ENCODE peak calls at places on chromosomes 5 and 9, in seven cellular contexts. U, R, A, W, K, H and J are unnamed samples.

GRCh38 chr5:103847060-103847459 is 284.5 kb upstream of the NUDT12 start:
- DNase-seq in U (no peak), R (no peak), A (no peak), W (peak; percentile 80), K (peak; percentile 46), H (no peak), J (peak; percentile 61)

GRCh38 chr5:31717586-31717985 is 78.7 kb downstream of the PDZD2 start:
- DNase-seq in U (no peak), R (no peak), A (no peak), W (no peak), K (no peak), H (no peak), J (no peak)

GRCh38 chr9:89637787-89638186 is 33.0 kb downstream of the GADD45G start:
- DNase-seq in U (no peak), R (no peak), A (no peak), W (peak; percentile 35), K (no peak), H (no peak), J (no peak)

GRCh38 chr5:133843911-133844310 is 124.5 kb downstream of the C5orf15 start:
- DNase-seq in U (no peak), R (no peak), A (no peak), W (no peak), K (no peak), H (no peak), J (no peak)

GRCh38 chr5:98492258-98492657 is 281.2 kb upstream of the RGMB start:
- DNase-seq in U (no peak), R (no peak), A (no peak), W (peak; percentile 87), K (peak; percentile 40), H (no peak), J (peak; percentile 82)

GRCh38 chr5:1765141-1765879 is 34.3 kb downstream of the MRPL36 start:
- DNase-seq in U (peak; percentile 3), R (no peak), A (no peak), W (no peak), K (no peak), H (peak; percentile 2), J (no peak)

GRCh38 chr5:143494595-143494994 is 91.1 kb upstream of the NR3C1 start:
- DNase-seq in U (no peak), R (no peak), A (no peak), W (no peak), K (no peak), H (no peak), J (peak; percentile 22)

GRCh38 chr9:116062206-116062550 is 91.4 kb upstream of the PAPPA start:
- DNase-seq in U (no peak), R (no peak), A (no peak), W (no peak), K (no peak), H (no peak), J (no peak)

GRCh38 chr9:134210511-134210907 is 46.1 kb upstream of the RNU6ATAC start:
- DNase-seq in U (no peak), R (no peak), A (no peak), W (no peak), K (no peak), H (no peak), J (no peak)

DNA sequence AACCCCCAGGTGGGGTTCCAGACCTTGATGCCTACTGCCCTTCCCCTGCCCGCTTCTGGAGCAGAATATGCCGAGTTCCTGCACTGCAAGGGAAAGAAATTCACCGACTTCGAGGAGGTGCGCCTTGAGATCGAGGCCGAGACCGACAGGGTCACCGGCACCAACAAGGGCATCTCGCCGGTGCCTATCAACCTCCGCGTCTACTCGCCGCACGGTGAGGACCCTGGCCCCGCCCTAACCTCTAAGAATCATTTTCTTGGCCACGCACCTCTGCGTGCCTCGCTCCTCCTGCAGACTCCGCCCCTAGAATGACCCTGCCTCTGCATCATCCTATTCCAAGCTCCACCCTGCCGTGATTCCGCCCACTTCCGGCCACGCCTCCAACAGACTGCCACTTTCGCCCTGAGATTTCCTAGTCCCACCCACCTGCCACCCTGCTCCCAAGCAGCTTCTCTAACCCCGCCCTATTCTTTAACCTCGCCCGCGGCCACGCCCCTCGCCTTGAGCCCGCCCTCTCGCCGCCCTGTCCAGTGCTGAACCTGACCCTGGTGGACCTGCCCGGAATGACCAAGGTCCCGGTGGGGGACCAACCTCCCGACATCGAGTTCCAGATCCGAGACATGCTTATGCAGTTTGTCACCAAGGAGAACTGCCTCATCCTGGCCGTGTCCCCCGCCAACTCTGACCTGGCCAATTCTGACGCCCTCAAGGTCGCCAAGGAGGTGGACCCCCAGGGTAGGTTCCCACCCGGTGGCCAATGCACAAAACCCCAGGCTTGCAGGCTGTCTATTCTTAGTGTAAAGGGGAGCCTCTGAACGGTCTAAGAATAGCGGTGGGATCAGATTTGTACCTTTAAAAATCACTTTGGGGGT is 15.6 kb downstream of the DNM1 start:
- DNase-seq in U (no peak), R (peak; percentile 90), A (peak; percentile 96), W (peak; percentile 97), K (peak; percentile 81), H (peak; percentile 94), J (peak; percentile 97)
- TF ChIP-seq CTCF in U (no peak), R (no peak), A (no peak), W (no peak), K (no peak), H (no peak), J (no peak)

GRCh38 chr5:121279801-121280200 is 571.9 kb upstream of the FTMT start:
- DNase-seq in U (no peak), R (no peak), A (no peak), W (no peak), K (no peak), H (no peak), J (no peak)

GRCh38 chr5:121271546-121271945 is 580.1 kb upstream of the FTMT start:
- DNase-seq in U (no peak), R (no peak), A (no peak), W (no peak), K (no peak), H (no peak), J (no peak)

DNA sequence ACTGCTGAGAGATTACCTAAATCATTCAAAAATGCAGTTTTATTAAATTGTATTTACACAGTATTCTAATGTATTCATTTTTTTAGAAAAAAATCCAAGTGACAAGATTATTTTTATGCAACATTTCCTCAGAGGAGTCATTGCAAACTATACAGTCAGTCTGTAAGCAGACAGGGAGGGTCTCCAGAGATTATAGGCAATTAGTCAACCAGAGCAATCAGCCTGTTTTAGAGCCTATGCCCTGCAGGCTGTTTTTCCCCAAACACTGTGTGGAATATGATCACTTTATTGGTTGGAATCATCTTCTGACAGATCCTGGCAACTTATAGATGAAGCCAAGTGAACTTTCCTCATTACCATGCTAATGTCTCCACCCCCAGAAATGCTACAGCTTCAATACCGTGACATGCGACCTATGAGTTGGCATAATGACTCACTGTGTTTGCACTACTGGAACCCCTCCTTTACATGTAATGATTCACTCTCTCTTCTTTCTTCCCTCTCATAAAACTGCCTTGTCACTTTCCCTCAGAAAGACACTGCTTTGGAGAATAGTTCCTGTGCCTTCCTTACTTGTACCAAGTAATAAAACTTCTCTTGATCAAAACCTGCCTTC is 577.8 kb upstream of the FTMT start:
- DNase-seq in U (peak; percentile 44), R (no peak), A (peak; percentile 82), W (peak; percentile 97), K (peak; percentile 88), H (no peak), J (peak; percentile 93)
- H3K4me3 ChIP-seq in U (no peak overlapping the region), R (no peak overlapping the region), A (no peak overlapping the region), W (no peak overlapping the region), K (no peak overlapping the region), H (no peak overlapping the region), J (no peak overlapping the region)

DNA sequence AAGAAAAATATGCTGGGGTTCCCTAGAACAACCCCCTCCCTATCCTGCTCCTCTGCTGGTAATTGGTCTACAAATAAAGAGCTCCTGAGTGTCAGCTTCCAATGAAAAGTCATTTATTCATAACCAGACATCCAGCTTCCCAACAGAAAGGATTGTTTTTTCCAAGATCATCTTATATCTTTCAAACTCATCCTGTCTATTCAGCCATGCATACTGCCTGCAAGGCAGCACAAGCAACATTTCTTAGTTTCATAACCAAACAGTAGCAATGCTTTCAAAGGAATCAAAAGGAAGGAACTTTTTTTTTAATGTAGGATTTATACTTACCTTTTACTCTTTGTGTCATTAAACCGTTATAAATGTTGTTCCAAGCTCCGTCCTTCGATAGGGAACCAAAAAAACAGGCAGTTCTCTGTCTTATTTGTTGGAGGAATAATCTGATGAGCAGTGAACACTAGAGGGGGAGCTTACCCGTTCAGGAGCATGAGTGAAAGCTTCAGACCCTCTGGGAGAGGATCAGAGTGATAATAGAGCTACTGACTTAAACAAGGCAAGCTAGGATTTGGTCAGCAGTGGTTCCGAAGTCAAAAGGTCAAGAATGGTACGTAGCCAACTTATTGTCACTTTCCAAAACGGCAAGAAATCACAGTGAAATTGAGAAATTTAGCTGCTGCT is 893.1 kb downstream of the NR2F1-AS1 start:
- DNase-seq in U (no peak), R (no peak), A (peak; percentile 3), W (peak; percentile 21), K (peak; percentile 75), H (no peak), J (peak; percentile 34)
- TF ChIP-seq CTCF in U (peak; percentile 50), R (no peak), A (peak; percentile 36), W (peak; percentile 6), K (peak; percentile 72), H (peak; percentile 29), J (no peak)

GRCh38 chr5:141338538-141339306 is at the start of gene PCDHGA2:
- DNase-seq in U (no peak), R (no peak), A (peak; percentile 24), W (peak; percentile 38), K (peak; percentile 33), H (no peak), J (peak; percentile 44)
- H3K4me3 ChIP-seq in U (peak within 1 kb of the TSS; percentile 51), R (no peak within 1 kb of the TSS), A (peak within 1 kb of the TSS; percentile 45), W (peak within 1 kb of the TSS; percentile 14), K (peak within 1 kb of the TSS; percentile 22), H (peak within 1 kb of the TSS; percentile 0), J (peak within 1 kb of the TSS; percentile 38)

GRCh38 chr5:54959673-54960418 is 25.5 kb downstream of the ESM1 start:
- DNase-seq in U (no peak), R (no peak), A (no peak), W (peak; percentile 12), K (peak; percentile 12), H (no peak), J (peak; percentile 23)
- TF ChIP-seq CTCF in U (no peak), R (no peak), A (no peak), W (peak; percentile 36), K (peak; percentile 65), H (no peak), J (peak; percentile 35)

DNA sequence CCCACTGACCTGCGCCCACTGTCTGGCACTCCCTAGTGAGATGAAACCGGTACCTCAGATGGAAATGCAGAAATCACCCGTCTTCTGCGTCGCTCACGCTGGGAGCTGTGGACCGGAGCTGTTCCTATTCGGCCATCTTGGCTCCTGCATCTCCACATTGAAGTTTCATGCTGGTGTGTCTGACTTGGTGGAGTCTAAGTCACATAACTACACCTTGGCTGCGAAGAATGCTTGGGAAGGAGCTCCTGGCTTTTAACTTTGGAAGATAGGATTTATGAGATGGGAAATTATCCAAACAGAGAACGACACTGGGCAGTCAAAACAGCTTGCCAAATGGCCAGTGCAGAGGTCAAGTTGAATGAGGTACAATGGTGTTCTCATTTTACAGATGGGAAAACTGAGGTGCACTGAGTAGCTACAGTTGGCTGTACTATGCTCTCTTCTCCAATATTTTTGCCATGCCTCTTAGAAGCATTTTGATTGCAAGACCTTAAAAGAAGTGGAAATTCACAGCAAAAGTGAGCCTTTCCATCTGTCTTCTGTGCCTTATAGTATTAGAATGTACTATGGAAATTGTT is 36.7 kb downstream of the CCDC192 start:
- DNase-seq in U (no peak), R (no peak), A (no peak), W (no peak), K (no peak), H (no peak), J (no peak)
- H3K4me3 ChIP-seq in U (no peak overlapping the region), R (no peak overlapping the region), A (no peak overlapping the region), W (no peak overlapping the region), K (no peak overlapping the region), H (no peak overlapping the region), J (no peak overlapping the region)